ENCODE peak calls at places on chromosomes 3 and 15, in four cellular contexts. V, F, B and Q are unnamed samples.

GRCh38 chr15:53807500-53807899 is 48.0 kb upstream of the WDR72 start:
- DNase-seq in V (no peak), F (no peak), B (no peak), Q (no peak)

GRCh38 chr15:59797756-59798604 is 108.9 kb upstream of the BNIP2 start:
- DNase-seq in V (no peak), F (no peak), B (no peak), Q (no peak)

GRCh38 chr15:49863431-49864205 is 242.8 kb downstream of the DTWD1 start:
- DNase-seq in V (no peak), F (peak; percentile 92), B (peak; percentile 88), Q (peak; percentile 72)

GRCh38 chr3:17151598-17152373 is 267.0 kb downstream of the PLCL2 start:
- DNase-seq in V (no peak), F (peak; percentile 58), B (no peak), Q (no peak)

GRCh38 chr15:74055804-74056203 is 26.5 kb downstream of the GOLGA6A start:
- DNase-seq in V (no peak), F (no peak), B (no peak), Q (no peak)

GRCh38 chr3:123535580-123535979 is 49.3 kb downstream of the HACD2 start:
- DNase-seq in V (peak; percentile 58), F (peak; percentile 62), B (peak; percentile 36), Q (peak; percentile 35)

GRCh38 chr3:172096881-172097420 is 57.6 kb downstream of the FNDC3B start:
- DNase-seq in V (peak; percentile 88), F (peak; percentile 80), B (peak; percentile 87), Q (peak; percentile 90)

GRCh38 chr3:141578197-141578596 is 91.4 kb downstream of the RASA2 start:
- DNase-seq in V (no peak), F (peak; percentile 67), B (peak; percentile 63), Q (peak; percentile 41)

GRCh38 chr3:19798324-19798723 is 135.7 kb downstream of the EFHB start:
- DNase-seq in V (no peak), F (no peak), B (no peak), Q (no peak)

GRCh38 chr3:26369133-26369532 is 253.4 kb upstream of the LRRC3B start:
- DNase-seq in V (no peak), F (no peak), B (no peak), Q (no peak)

GRCh38 chr3:165254812-165255211 is 58.6 kb upstream of the SLITRK3 start:
- DNase-seq in V (peak; percentile 69), F (peak; percentile 9), B (peak; percentile 1), Q (peak; percentile 45)

DNA sequence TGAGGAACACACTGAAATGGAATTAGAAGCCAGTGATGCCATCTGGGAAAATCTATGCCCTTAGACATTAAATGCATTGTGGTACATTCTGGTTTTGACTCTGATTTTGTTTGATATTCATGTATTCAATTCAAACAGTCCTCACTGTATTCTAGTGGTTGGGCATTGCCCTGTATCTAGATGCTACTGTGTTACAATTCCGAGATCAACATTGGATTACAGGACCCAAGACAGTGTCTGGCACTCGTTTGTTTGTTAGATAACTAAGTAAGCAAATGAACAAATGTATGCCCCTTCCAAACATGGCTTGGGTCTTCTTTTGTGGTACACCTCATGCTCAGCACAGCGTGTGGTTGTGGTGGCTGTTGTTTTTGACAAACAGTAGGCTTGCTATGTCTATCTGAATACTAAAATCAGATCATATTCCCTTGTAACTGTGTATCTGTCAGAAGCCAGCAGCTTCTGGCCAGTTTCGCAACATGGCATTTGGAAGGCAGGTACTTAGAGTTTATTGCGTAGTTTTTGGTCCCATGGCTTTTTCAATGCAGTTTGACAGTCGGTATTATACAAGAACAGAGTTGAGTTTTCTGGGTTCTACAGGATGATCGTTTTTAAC is 5.7 kb downstream of the FILIP1L start:
- DNase-seq in V (no peak), F (no peak), B (no peak), Q (no peak)
- H3K4me3 ChIP-seq in V (no peak overlapping the region), F (no peak overlapping the region), B (no peak overlapping the region), Q (no peak overlapping the region)

GRCh38 chr3:57600195-57600594 is 3.1 kb upstream of the ARF4 start:
- DNase-seq in V (no peak), F (no peak), B (no peak), Q (no peak)

GRCh38 chr3:57597973-57598351 is 818 bp upstream of the ARF4 start:
- DNase-seq in V (peak; percentile 55), F (no peak), B (peak; percentile 74), Q (no peak)

GRCh38 chr3:57594576-57594975 is 2.6 kb downstream of the ARF4 start:
- DNase-seq in V (no peak), F (no peak), B (no peak), Q (no peak)

GRCh38 chr3:57596495-57597239 is 477 bp downstream of the ARF4 start:
- DNase-seq in V (peak; percentile 88), F (peak; percentile 98), B (peak; percentile 95), Q (peak; percentile 93)

GRCh38 chr3:57597240-57597972 is at the start of gene ARF4:
- DNase-seq in V (peak; percentile 99), F (peak; percentile 100), B (peak; percentile 100), Q (peak; percentile 100)
- TF ChIP-seq CTCF in V (peak; percentile 24), F (peak; percentile 31), B (no peak), Q (no peak)

GRCh38 chr3:23071306-23071705 is 131.8 kb upstream of the UBE2E2 start:
- DNase-seq in V (no peak), F (no peak), B (no peak), Q (no peak)
- H3K4me3 ChIP-seq in V (no peak overlapping the region), F (no peak overlapping the region), B (no peak overlapping the region), Q (no peak overlapping the region)

GRCh38 chr3:44198957-44199269 is 42.8 kb upstream of the TOPAZ1 start:
- DNase-seq in V (no peak), F (no peak), B (no peak), Q (no peak)
- TF ChIP-seq CTCF in V (no peak), F (no peak), B (no peak), Q (no peak)

GRCh38 chr15:37109151-37109912 is 9.0 kb upstream of the MEIS2 start:
- DNase-seq in V (no peak), F (no peak), B (peak; percentile 20), Q (no peak)
- H3K4me3 ChIP-seq in V (no peak overlapping the region), F (no peak overlapping the region), B (peak overlapping the region; percentile 31), Q (peak overlapping the region; percentile 50)

GRCh38 chr15:76647612-76648011 is 257.5 kb downstream of the SCAPER start:
- DNase-seq in V (no peak), F (no peak), B (no peak), Q (no peak)

DNA sequence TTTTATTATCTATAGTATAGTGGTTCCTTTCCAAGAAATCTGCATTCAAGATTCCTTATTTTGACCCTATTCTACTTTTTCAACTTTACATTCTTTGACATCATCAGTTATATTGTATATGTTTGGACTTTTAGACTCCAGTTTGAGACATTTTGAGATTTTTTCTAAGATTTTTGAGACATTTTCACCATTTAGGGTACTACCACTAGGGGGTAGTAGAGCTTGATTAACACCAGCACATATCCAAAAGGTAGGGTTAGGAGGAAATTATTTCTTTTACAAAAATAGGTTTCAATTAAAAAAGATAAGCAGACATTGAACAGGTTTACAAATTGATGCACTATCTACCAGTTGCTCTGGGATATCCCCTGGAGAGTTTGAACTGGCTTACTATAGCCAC is 262.5 kb downstream of the SCAPER start:
- DNase-seq in V (no peak), F (no peak), B (no peak), Q (peak; percentile 3)
- TF ChIP-seq CTCF in V (peak; percentile 41), F (no peak), B (peak; percentile 43), Q (peak; percentile 23)

DNA sequence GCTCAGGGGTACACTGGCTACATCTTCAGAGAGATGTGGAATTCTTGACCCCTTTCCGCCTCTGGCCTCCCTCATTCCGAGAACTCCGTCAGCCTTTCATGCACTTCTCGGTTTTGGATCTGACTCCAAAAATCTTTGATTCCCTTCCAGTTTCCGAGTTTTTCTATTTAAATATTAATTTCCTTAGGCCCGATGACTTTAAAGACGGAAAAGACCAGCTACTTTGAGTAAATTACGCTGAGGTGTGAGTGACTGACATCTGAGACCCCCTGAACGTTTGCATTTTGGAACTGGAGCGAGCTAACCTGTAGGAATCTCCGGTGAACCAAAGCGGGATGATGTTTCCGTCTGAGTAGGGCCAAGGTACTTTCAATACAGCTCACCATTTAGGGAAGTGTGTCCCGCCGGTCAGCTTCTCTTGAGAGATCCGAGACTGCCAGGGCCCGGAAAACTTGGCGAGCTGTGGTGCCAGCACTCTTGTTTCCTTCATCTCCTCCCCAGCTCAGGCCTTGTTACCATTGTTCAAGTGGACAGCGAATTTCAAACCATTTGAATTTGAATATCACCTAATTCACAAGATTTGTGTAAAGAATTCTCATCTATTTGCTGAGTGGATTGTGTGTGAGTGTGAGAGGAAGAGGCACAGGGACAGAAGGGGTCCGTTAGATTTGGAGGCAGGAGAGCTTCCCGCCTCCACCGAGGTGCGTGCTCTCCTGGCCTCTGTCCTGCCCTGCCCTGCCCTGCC is 5.4 kb downstream of the SOX14 start:
- DNase-seq in V (no peak), F (no peak), B (no peak), Q (no peak)
- H3K4me3 ChIP-seq in V (no peak overlapping the region), F (no peak overlapping the region), B (no peak overlapping the region), Q (no peak overlapping the region)